ENCODE peak calls at places on chromosomes 11 and 22, in eight cellular contexts. L is A673, B is fibroblast of lung, G is uterus, H is OCI-LY7, P is body of pancreas, O is K562, Z is sigmoid colon. U is an unnamed sample. For H3K4me1, the result is how much of the 10 kb centered on the place peaks cover.

GRCh38 chr11:2462986-2463765 is 18.4 kb downstream of the KCNQ1 start:
- DNase-seq in L (no peak), B (no peak), G (no peak), H (no peak), P (peak), O (no peak), Z (peak), U (peak)

GRCh38 chr22:22030493-22031182 is 48.1 kb upstream of the TOP3B start:
- DNase-seq in L (no peak), B (peak), G (peak), H (peak), P (no peak), O (peak), Z (no peak), U (no peak)

GRCh38 chr22:42340695-42341383 is 70.4 kb upstream of the TCF20 start:
- DNase-seq in L (no peak), B (no peak), G (peak), H (no peak), P (no peak), O (no peak), Z (peak), U (no peak)

GRCh38 chr11:115712296-115712695 is 208.1 kb upstream of the CADM1 start:
- DNase-seq in L (no peak), B (no peak), G (no peak), H (no peak), P (no peak), O (no peak), Z (no peak), U (no peak)

GRCh38 chr11:31529189-31529588 is 19.6 kb downstream of the ELP4 start:
- DNase-seq in L (no peak), B (no peak), G (no peak), H (no peak), P (no peak), O (no peak), Z (no peak), U (no peak)

GRCh38 chr22:20456064-20456721 is 18.6 kb upstream of the SCARF2 start:
- DNase-seq in L (peak), B (peak), G (peak), H (peak), P (peak), O (peak), Z (peak), U (peak)

GRCh38 chr11:75474878-75475766 is 42.1 kb upstream of the KLHL35 start:
- DNase-seq in L (peak), B (peak), G (peak), H (peak), P (peak), O (peak), Z (no peak), U (peak)

GRCh38 chr22:45968751-45969413 is 8.1 kb downstream of the WNT7B start:
- DNase-seq in L (no peak), B (peak), G (no peak), H (no peak), P (no peak), O (no peak), Z (no peak), U (no peak)

GRCh38 chr11:64516226-64516625 is 74.8 kb upstream of the SLC22A12 start:
- DNase-seq in L (no peak), B (no peak), G (no peak), H (peak), P (no peak), O (peak), Z (no peak), U (no peak)

GRCh38 chr11:57336111-57336666 is 497 bp upstream of the SSRP1 start:
- DNase-seq in L (no peak), B (no peak), G (no peak), H (no peak), P (no peak), O (no peak), Z (no peak), U (no peak)

GRCh38 chr11:70353900-70354568 is 44.3 kb upstream of the CTTN start:
- DNase-seq in L (no peak), B (no peak), G (no peak), H (no peak), P (no peak), O (no peak), Z (no peak), U (no peak)

GRCh38 chr22:27212617-27213177 is 555.3 kb downstream of the MIAT start:
- DNase-seq in L (peak), B (peak), G (peak), H (no peak), P (peak), O (no peak), Z (peak), U (peak)

DNA sequence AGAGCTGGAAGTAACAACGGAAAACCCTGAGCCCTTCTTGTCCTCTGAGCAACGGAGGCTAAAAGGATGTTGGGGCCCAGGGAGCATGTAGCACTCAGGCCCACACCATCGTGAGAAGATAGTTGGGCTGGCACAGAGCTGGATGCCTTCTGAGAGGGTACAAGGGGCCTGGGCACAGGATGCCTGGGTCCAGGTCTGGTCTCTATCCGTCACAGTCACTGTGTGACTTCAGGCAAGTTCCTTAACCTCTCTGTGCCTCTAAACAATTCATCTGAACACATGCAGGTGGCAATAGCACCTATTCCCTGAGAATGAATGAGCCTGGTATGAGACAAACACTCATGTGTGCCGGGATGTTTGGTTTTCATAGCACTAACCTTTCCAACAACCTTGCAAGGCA is 29.2 kb downstream of the MB start:
- DNase-seq in L (no peak), B (no peak), G (no peak), H (no peak), P (no peak), O (no peak), Z (no peak), U (no peak)
- H3K4me1 ChIP-seq in L (under half), B (under half), G (under half), H (under half), P (under half), O (under half), Z (under half), U (half or more)

GRCh38 chr11:118156531-118157185 is 4.0 kb upstream of the SCN4B start:
- DNase-seq in L (no peak), B (no peak), G (no peak), H (no peak), P (no peak), O (peak), Z (no peak), U (no peak)
- TF ChIP-seq CTCF in L (no peak), B (no peak), G (no peak), H (no peak), P (no peak), O (peak), Z (no peak), U (no peak)

DNA sequence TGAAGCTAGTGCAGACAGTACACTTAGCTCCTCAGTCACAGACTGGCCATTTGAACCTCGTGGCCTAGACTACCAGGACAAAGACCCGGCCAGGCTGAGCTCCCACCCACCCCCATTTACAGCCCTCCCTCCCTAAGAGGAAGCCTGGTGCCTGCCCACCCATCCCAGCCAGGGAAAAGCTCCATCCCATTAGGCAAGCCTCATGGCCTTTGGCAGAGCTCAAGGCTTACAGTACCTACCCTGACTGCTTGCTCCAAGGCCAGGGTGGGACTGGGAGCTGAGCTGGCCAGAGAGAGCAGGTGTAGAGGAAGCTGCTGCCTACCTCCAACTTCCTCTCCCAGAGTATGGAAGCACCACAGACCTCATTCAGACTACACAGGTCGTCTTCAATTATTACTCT is 7.5 kb downstream of the PIK3IP1 start:
- DNase-seq in L (no peak), B (no peak), G (no peak), H (no peak), P (no peak), O (no peak), Z (peak), U (no peak)
- H3K4me1 ChIP-seq in L (under half), B (under half), G (under half), H (half or more), P (under half), O (under half), Z (half or more), U (under half)

GRCh38 chr11:25734592-25735211 is 597.2 kb upstream of the ANO3 start:
- DNase-seq in L (peak), B (peak), G (no peak), H (peak), P (no peak), O (no peak), Z (no peak), U (no peak)
- TF ChIP-seq CTCF in L (peak), B (no peak), G (no peak), H (peak), P (no peak), O (no peak), Z (no peak), U (peak)

GRCh38 chr11:34770111-34770510 is 146.1 kb downstream of the APIP start:
- DNase-seq in L (no peak), B (no peak), G (no peak), H (no peak), P (no peak), O (no peak), Z (no peak), U (no peak)

GRCh38 chr11:34775417-34775888 is 140.7 kb downstream of the APIP start:
- DNase-seq in L (no peak), B (no peak), G (no peak), H (no peak), P (no peak), O (no peak), Z (no peak), U (no peak)

GRCh38 chr11:34773826-34774225 is 142.4 kb downstream of the APIP start:
- DNase-seq in L (no peak), B (peak), G (no peak), H (no peak), P (no peak), O (no peak), Z (no peak), U (no peak)

GRCh38 chr11:34773211-34773610 is 143.0 kb downstream of the APIP start:
- DNase-seq in L (no peak), B (no peak), G (no peak), H (no peak), P (no peak), O (no peak), Z (no peak), U (no peak)

DNA sequence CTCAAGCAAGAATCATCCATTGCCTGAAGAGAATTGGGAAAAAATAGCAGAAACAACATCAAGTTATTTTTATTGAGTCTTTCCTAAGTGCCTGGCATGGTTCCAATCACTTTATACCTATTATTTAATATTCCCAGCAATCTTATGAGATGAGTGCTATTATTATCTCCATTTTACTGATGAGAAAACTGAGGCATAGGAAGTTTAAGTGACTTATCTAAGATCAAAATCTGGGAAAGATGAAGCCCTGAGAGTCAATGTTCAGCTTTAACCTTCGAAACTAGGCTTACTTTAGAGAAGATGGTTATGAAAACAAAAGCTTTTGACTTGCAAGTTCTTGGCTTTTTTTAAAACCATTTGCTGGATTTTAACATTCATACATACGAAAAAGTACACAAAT is 141.6 kb downstream of the APIP start:
- DNase-seq in L (no peak), B (no peak), G (no peak), H (no peak), P (no peak), O (no peak), Z (no peak), U (no peak)
- H3K4me1 ChIP-seq in L (under half), B (under half), G (under half), H (under half), P (under half), O (under half), Z (under half), U (under half)

DNA sequence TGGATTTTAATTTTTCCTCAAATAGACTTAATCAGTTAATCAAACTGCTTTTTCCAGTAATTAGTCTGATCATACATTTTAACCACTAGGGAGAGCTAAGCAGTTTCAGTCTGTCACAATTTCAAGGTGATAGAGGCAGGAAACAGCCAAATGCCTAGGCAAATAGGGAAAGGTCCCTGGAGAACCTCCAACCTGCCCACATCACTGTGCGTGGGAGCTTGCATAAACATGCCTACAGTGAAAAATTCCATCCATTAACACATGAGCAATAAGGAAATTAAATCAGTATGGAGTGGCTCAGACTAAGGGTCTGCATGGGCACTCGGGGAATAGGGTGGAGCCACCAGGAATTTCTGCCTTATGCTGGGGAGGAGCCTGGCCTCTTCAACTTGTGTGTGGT is 74.6 kb downstream of the AASDHPPT start:
- DNase-seq in L (no peak), B (peak), G (no peak), H (no peak), P (peak), O (no peak), Z (no peak), U (no peak)
- TF ChIP-seq CTCF in L (peak), B (no peak), G (no peak), H (peak), P (peak), O (no peak), Z (no peak), U (no peak)

GRCh38 chr11:76669901-76670474 is 559 bp downstream of the LRRC32 start:
- DNase-seq in L (no peak), B (peak), G (peak), H (peak), P (no peak), O (no peak), Z (peak), U (peak)
- H3K4me1 ChIP-seq in L (under half), B (under half), G (under half), H (half or more), P (under half), O (under half), Z (under half), U (under half)

GRCh38 chr22:25765016-25765367 is 23.0 kb downstream of the MYO18B start:
- DNase-seq in L (no peak), B (no peak), G (no peak), H (no peak), P (no peak), O (no peak), Z (no peak), U (no peak)
- TF ChIP-seq CTCF in L (no peak), B (no peak), G (no peak), H (no peak), P (no peak), O (no peak), Z (no peak), U (no peak)

U was measured in heart right ventricle.